ENCODE peak calls at places on chromosomes 2 and 18, in four cellular contexts. B is AG08395, N is GM13977, V is NCI-H1436. Z is an unnamed sample.

GRCh38 chr2:111522231-111522768 is 361.7 kb downstream of the ANAPC1 start:
- DNase-seq in B (no peak), N (no peak), V (no peak), Z (no peak)

GRCh38 chr2:236762628-236763027 is 193.0 kb downstream of the ACKR3 start:
- DNase-seq in B (no peak), N (no peak), V (no peak), Z (no peak)

GRCh38 chr18:27583021-27583420 is 397.9 kb upstream of the CHST9 start:
- DNase-seq in B (no peak), N (no peak), V (no peak), Z (no peak)

GRCh38 chr2:102345329-102345920 is 10.2 kb upstream of the IL18R1 start:
- DNase-seq in B (no peak), N (no peak), V (no peak), Z (no peak)

GRCh38 chr2:181158453-181158852 is 178.0 kb downstream of the UBE2E3 start:
- DNase-seq in B (no peak), N (no peak), V (no peak), Z (no peak)

GRCh38 chr2:229921101-229921891 is 513 bp downstream of the TRIP12 start:
- DNase-seq in B (peak; percentile 68), N (peak; percentile 81), V (peak; percentile 2), Z (peak; percentile 41)

GRCh38 chr18:11019295-11019694 is 130.1 kb downstream of the PIEZO2 start:
- DNase-seq in B (no peak), N (no peak), V (no peak), Z (no peak)

GRCh38 chr2:133090358-133090757 is 420.4 kb upstream of the LYPD1 start:
- DNase-seq in B (no peak), N (no peak), V (no peak), Z (no peak)

GRCh38 chr2:122866095-122866494 is 1110.6 kb downstream of the TSN start:
- DNase-seq in B (no peak), N (no peak), V (no peak), Z (peak; percentile 39)

GRCh38 chr2:22221006-22221405 is 1097.2 kb downstream of the TDRD15 start:
- DNase-seq in B (no peak), N (no peak), V (no peak), Z (no peak)

GRCh38 chr2:5668682-5669267 is 23.4 kb upstream of the SOX11 start:
- DNase-seq in B (no peak), N (no peak), V (no peak), Z (no peak)

GRCh38 chr18:60248563-60249330 is 123.8 kb downstream of the MC4R start:
- DNase-seq in B (no peak), N (no peak), V (no peak), Z (no peak)

GRCh38 chr2:160747771-160748170 is 254.2 kb upstream of the RBMS1 start:
- DNase-seq in B (peak; percentile 78), N (no peak), V (no peak), Z (no peak)

GRCh38 chr2:45851576-45852304 is 200.3 kb downstream of the PRKCE start:
- DNase-seq in B (peak; percentile 84), N (no peak), V (no peak), Z (no peak)

GRCh38 chr2:46569061-46569560 is 89.7 kb downstream of the TMEM247 start:
- DNase-seq in B (no peak), N (peak; percentile 42), V (no peak), Z (peak; percentile 82)

GRCh38 chr2:41763091-41763490 is 284.7 kb upstream of the PKDCC start:
- DNase-seq in B (no peak), N (no peak), V (no peak), Z (no peak)

GRCh38 chr2:26178746-26179436 is 6.0 kb downstream of the GAREM2 start:
- DNase-seq in B (peak; percentile 60), N (peak; percentile 59), V (no peak), Z (peak; percentile 47)

GRCh38 chr2:151878655-151879563 is 50.7 kb upstream of the ARL5A start:
- DNase-seq in B (no peak), N (no peak), V (no peak), Z (peak; percentile 16)

GRCh38 chr2:208363485-208363884 is 43.1 kb upstream of the PTH2R start:
- DNase-seq in B (peak; percentile 31), N (peak; percentile 23), V (no peak), Z (no peak)

GRCh38 chr2:69518836-69519235 is 81.6 kb upstream of the NFU1 start:
- DNase-seq in B (no peak), N (no peak), V (no peak), Z (no peak)

GRCh38 chr2:101428413-101429176 is 41.3 kb upstream of the CREG2 start:
- DNase-seq in B (no peak), N (no peak), V (no peak), Z (no peak)

GRCh38 chr2:210445116-210445707 is 31.3 kb downstream of the LANCL1 start:
- DNase-seq in B (peak; percentile 37), N (peak; percentile 24), V (no peak), Z (peak; percentile 38)

GRCh38 chr18:26546170-26546874 is 2.0 kb downstream of the KCTD1 start:
- DNase-seq in B (no peak), N (peak; percentile 17), V (no peak), Z (no peak)

GRCh38 chr2:37110306-37111212 is 26.2 kb downstream of the GPATCH11 start:
- DNase-seq in B (no peak), N (no peak), V (no peak), Z (no peak)

GRCh38 chr2:237482485-237482884 is 4.6 kb upstream of the MLPH start:
- DNase-seq in B (peak; percentile 68), N (no peak), V (peak; percentile 77), Z (no peak)

GRCh38 chr2:64650722-64651338 is 2.9 kb downstream of the SERTAD2 start:
- DNase-seq in B (no peak), N (no peak), V (no peak), Z (peak; percentile 4)

Z was measured in MM.1S.